ENCODE peak calls at places on chromosome 10, in nine cellular contexts. V, K, R, P, E, L, O, Z and H are unnamed samples.

GRCh38 chr10:21689881-21690280 is 155.8 kb downstream of the MLLT10 start:
- DNase-seq in Z (no peak), R (no peak), V (no peak), O (no peak), K (peak; percentile 15), L (no peak), E (no peak), P (no peak), H (no peak)

GRCh38 chr10:118106426-118106825 is 59.7 kb upstream of the RAB11FIP2 start:
- DNase-seq in E (peak; percentile 14), V (peak; percentile 5), P (peak; percentile 5), Z (peak; percentile 1), O (peak; percentile 43), R (peak; percentile 40), L (peak; percentile 8), K (peak; percentile 19), H (peak; percentile 40)

GRCh38 chr10:49601857-49602256 is 8.3 kb upstream of the SLC18A3 start:
- DNase-seq in L (no peak), Z (peak; percentile 84), O (peak; percentile 82), V (no peak), K (no peak), P (no peak), E (peak; percentile 30), R (peak; percentile 87), H (no peak)

GRCh38 chr10:31401287-31401686 is 82.3 kb downstream of the ZEB1 start:
- DNase-seq in L (no peak), O (no peak), V (no peak), E (no peak), P (no peak), Z (no peak), K (no peak), R (peak; percentile 65), H (no peak)

GRCh38 chr10:47160967-47161366 is 139.0 kb upstream of the GDF10 start:
- DNase-seq in E (no peak), V (no peak), Z (no peak), P (no peak), L (no peak), K (no peak), R (peak; percentile 14), O (no peak), H (no peak)

GRCh38 chr10:13669182-13669860 is 82.6 kb downstream of the PRPF18 start:
- DNase-seq in R (no peak), L (no peak), O (no peak), Z (no peak), K (no peak), E (no peak), V (no peak), P (no peak), H (no peak)

GRCh38 chr10:53403688-53404087 is 631.1 kb upstream of the MBL2 start:
- DNase-seq in L (no peak), R (peak; percentile 37), E (peak; percentile 6), P (peak; percentile 1), K (peak; percentile 50), Z (no peak), O (no peak), V (no peak), H (peak; percentile 37)

GRCh38 chr10:113534428-113534827 is 18.4 kb upstream of the HABP2 start:
- DNase-seq in R (peak; percentile 18), V (no peak), P (no peak), E (no peak), L (no peak), Z (no peak), K (no peak), O (no peak), H (no peak)

GRCh38 chr10:63972949-63973827 is 452.0 kb downstream of the REEP3 start:
- DNase-seq in O (no peak), E (no peak), V (no peak), R (no peak), P (no peak), Z (no peak), K (no peak), L (no peak), H (no peak)

GRCh38 chr10:63977329-63977923 is 456.2 kb downstream of the REEP3 start:
- DNase-seq in V (no peak), Z (peak; percentile 45), P (peak; percentile 2), R (peak; percentile 79), K (peak; percentile 52), O (peak; percentile 56), L (peak; percentile 50), E (no peak), H (peak; percentile 60)

DNA sequence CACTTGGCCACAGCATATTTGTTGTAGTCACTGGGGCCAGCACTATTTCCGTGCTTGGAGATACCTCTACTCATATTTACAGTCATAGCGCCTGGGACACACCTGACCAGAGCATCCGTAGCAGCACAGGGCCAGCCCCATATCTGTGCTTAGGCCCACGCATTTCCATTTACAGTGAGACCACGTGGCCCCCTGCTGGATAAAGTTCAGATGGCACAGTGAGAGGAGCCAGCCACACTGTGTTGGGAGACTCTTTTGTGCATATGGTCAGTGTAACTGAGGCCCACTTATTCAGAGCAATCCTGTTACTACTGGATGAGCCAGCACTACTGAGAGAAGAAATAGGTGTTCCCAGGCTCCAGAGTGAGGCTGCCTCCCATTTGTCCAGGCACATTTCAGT is 455.3 kb downstream of the REEP3 start:
- DNase-seq in E (peak; percentile 1), O (peak; percentile 63), L (peak; percentile 48), Z (peak; percentile 9), P (no peak), K (peak; percentile 61), R (peak; percentile 74), V (no peak), H (peak; percentile 66)
- H3K4me1 ChIP-seq in E (no peaks in the 10 kb centered on the region), O (no peaks in the 10 kb centered on the region), L (peaks cover 6% of the 10 kb centered on the region), Z (no peaks in the 10 kb centered on the region), P (no peaks in the 10 kb centered on the region), K (no peaks in the 10 kb centered on the region), R (no peaks in the 10 kb centered on the region), V (no peaks in the 10 kb centered on the region), H (no peaks in the 10 kb centered on the region)

GRCh38 chr10:129959544-129960492 is 4.3 kb downstream of the EBF3 start:
- DNase-seq in P (no peak), L (no peak), Z (no peak), K (no peak), O (no peak), E (no peak), V (no peak), R (no peak), H (no peak)
- TF ChIP-seq EZH2 in P (no peak), L (no peak), Z (no peak), K (no peak), O (peak; percentile 11), E (peak; percentile 79), V (peak; percentile 77), R (no peak), H (peak; percentile 84)

GRCh38 chr10:102434251-102434913 is 2.0 kb upstream of the CUEDC2 start:
- DNase-seq in P (no peak), R (no peak), K (no peak), L (no peak), V (no peak), Z (no peak), O (peak; percentile 80), E (peak; percentile 59), H (peak; percentile 66)

GRCh38 chr10:102435529-102436233 is 3.3 kb upstream of the CUEDC2 start:
- DNase-seq in L (no peak), Z (no peak), O (peak; percentile 45), K (no peak), E (no peak), P (no peak), R (no peak), V (no peak), H (peak; percentile 13)

GRCh38 chr10:102435098-102435497 is 2.7 kb upstream of the CUEDC2 start:
- DNase-seq in L (no peak), P (no peak), Z (no peak), V (no peak), R (no peak), E (no peak), O (peak; percentile 30), K (no peak), H (peak; percentile 3)

GRCh38 chr10:102437515-102437914 is 5.1 kb upstream of the CUEDC2 start:
- DNase-seq in L (no peak), P (no peak), E (no peak), Z (no peak), R (no peak), O (no peak), V (no peak), K (no peak), H (no peak)

GRCh38 chr10:102436312-102436711 is 3.9 kb upstream of the CUEDC2 start:
- DNase-seq in P (no peak), K (no peak), Z (no peak), O (peak; percentile 37), E (no peak), R (no peak), L (no peak), V (no peak), H (no peak)
- H3K4me1 ChIP-seq in P (peaks cover 18% of the 10 kb centered on the region), K (peaks cover 11% of the 10 kb centered on the region), Z (no peaks in the 10 kb centered on the region), O (peaks cover 19% of the 10 kb centered on the region), E (peaks cover 11% of the 10 kb centered on the region), R (peaks cover 5% of the 10 kb centered on the region), L (peaks cover 20% of the 10 kb centered on the region), V (peaks cover 18% of the 10 kb centered on the region), H (peaks cover 27% of the 10 kb centered on the region)

GRCh38 chr10:122630526-122630925 is 69.1 kb downstream of the C10orf120 start:
- DNase-seq in Z (no peak), K (no peak), R (no peak), P (no peak), V (no peak), E (no peak), O (no peak), L (no peak), H (no peak)

GRCh38 chr10:122637371-122637770 is 62.3 kb downstream of the C10orf120 start:
- DNase-seq in K (no peak), V (no peak), E (no peak), Z (no peak), O (no peak), P (no peak), R (no peak), L (no peak), H (no peak)

GRCh38 chr10:122632031-122632430 is 67.6 kb downstream of the C10orf120 start:
- DNase-seq in O (no peak), L (no peak), Z (no peak), K (no peak), P (no peak), R (no peak), V (no peak), E (no peak), H (no peak)

GRCh38 chr10:122636953-122637352 is 62.7 kb downstream of the C10orf120 start:
- DNase-seq in R (no peak), L (no peak), P (no peak), Z (no peak), V (no peak), K (no peak), E (no peak), O (no peak), H (no peak)

GRCh38 chr10:122632561-122632960 is 67.1 kb downstream of the C10orf120 start:
- DNase-seq in P (no peak), O (no peak), V (no peak), L (no peak), Z (no peak), K (no peak), E (no peak), R (no peak), H (no peak)
- TF ChIP-seq EZH2 in P (no peak), O (no peak), V (no peak), L (no peak), Z (no peak), K (no peak), E (no peak), R (no peak), H (no peak)